ENCODE peak calls at places on chromosomes 7 and 10, in four cellular contexts. N is HepG2, H is SK-N-SH, T is GM12878. Z is an unnamed sample.

GRCh38 chr7:129553861-129554530 is 51.7 kb downstream of the SMKR1 start:
- DNase-seq in N (no peak), H (no peak), T (no peak), Z (no peak)

GRCh38 chr7:21358640-21359039 is 69.2 kb upstream of the SP4 start:
- DNase-seq in N (no peak), H (no peak), T (no peak), Z (no peak)

GRCh38 chr10:19676063-19676462 is 140.2 kb upstream of the PLXDC2 start:
- DNase-seq in N (no peak), H (no peak), T (no peak), Z (no peak)

GRCh38 chr10:86439544-86439943 is 72.9 kb upstream of the GRID1 start:
- DNase-seq in N (peak; percentile 66), H (no peak), T (no peak), Z (no peak)

GRCh38 chr7:157615101-157615817 is 278.5 kb downstream of the DNAJB6 start:
- DNase-seq in N (no peak), H (no peak), T (no peak), Z (no peak)

GRCh38 chr10:26524161-26524831 is 86.2 kb downstream of the APBB1IP start:
- DNase-seq in N (no peak), H (no peak), T (no peak), Z (no peak)

GRCh38 chr10:69224862-69225657 is 4.9 kb downstream of the HKDC1 start:
- DNase-seq in N (no peak), H (peak; percentile 30), T (no peak), Z (no peak)

GRCh38 chr10:7532723-7533498 is 122.1 kb upstream of the SFMBT2 start:
- DNase-seq in N (peak; percentile 81), H (no peak), T (no peak), Z (no peak)

GRCh38 chr10:73871915-73872710 is 2.2 kb downstream of the CAMK2G start:
- DNase-seq in N (no peak), H (peak; percentile 59), T (no peak), Z (no peak)

GRCh38 chr10:59905735-59906416 is 480 bp downstream of the CCDC6 start:
- DNase-seq in N (no peak), H (peak; percentile 49), T (no peak), Z (no peak)

DNA sequence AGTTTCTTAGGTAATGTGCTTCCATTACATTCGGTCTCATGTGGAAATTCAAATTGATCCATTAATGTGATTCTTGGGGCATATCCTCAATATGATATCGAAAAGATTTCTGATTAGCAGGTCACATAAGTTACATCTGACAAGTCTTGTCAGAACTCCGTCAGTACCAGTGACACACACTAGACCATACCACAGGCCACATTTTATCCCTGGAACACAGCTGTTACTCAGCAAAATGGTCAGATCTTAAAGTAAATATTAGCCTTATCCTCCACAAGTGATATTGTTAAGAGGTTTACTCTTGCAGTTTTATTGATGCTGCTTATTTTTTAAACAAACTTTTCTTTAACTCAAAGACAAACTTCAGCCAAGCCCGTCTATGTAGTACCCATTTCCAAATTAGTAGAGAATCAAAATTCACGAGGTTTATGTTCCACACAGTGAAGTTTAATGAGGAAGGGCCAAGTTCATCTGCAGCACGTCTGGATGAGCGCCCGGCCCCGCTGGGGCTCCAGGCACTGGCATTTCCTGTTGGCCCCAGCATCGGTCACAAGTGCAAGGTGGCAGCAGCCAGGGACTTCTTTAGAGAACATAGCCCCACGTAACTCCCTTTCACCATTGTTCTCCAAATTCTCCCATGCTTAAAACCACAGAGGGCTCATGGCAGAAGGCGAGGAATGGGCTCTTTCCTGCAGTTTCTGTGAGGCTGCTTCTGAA is 132.2 kb downstream of the VIPR2 start:
- DNase-seq in N (no peak), H (no peak), T (no peak), Z (no peak)
- TF ChIP-seq TCF12 in N (no peak), H (no peak), T (no peak), Z (no peak)

DNA sequence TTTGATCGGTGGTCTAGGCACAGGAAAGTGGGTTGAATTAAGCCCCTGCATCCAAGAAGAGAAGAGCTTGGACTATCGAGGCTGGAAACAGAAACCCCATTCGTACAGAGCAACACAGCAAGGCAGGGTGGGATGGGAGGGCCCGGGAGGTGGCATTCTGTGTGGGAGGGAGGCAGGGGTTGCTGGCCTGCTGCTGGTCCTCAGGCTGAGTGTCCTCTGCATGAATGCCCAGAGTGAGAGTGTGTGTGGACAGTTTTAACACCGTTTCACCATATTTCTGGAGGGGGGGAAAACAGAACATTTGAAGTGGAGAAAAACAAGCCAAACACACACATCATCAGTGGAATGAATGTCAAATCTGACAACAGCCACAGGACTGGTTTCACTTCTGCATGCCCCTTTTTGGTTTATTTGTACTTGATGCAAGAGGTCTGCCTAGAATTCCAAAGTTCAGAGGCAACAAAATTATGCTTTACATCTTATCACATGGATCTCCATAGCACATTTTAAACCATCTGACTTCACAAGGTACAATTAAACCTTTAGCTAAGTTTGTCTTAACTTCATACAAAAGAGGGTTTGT is 11.1 kb upstream of the ENO4 start:
- DNase-seq in N (peak; percentile 35), H (no peak), T (no peak), Z (no peak)
- H3K4me1 ChIP-seq in N (peaks cover 22% of the 10 kb centered on the region), H (no peaks in the 10 kb centered on the region), T (peaks cover 2% of the 10 kb centered on the region), Z (peaks cover 29% of the 10 kb centered on the region)

GRCh38 chr7:98116656-98117461 is 10.2 kb downstream of the LMTK2 start:
- DNase-seq in N (peak; percentile 61), H (no peak), T (no peak), Z (no peak)
- TF ChIP-seq TCF12 in N (no peak), H (no peak), T (no peak), Z (no peak)

GRCh38 chr10:5343979-5344378 is 20.8 kb upstream of the UCN3 start:
- DNase-seq in N (no peak), H (no peak), T (no peak), Z (no peak)
- H3K4me1 ChIP-seq in N (no peaks in the 10 kb centered on the region), H (no peaks in the 10 kb centered on the region), T (no peaks in the 10 kb centered on the region), Z (no peaks in the 10 kb centered on the region)

GRCh38 chr10:42929993-42930392 is 146.9 kb upstream of the RET start:
- DNase-seq in N (no peak), H (no peak), T (no peak), Z (no peak)
- TF ChIP-seq TCF12 in N (no peak), H (no peak), T (no peak), Z (no peak)

GRCh38 chr10:72333111-72334012 is 21.4 kb downstream of the DNAJB12 start:
- DNase-seq in N (no peak), H (no peak), T (no peak), Z (no peak)
- H3K4me1 ChIP-seq in N (peaks cover 85% of the 10 kb centered on the region), H (peaks cover 15% of the 10 kb centered on the region), T (peaks cover 78% of the 10 kb centered on the region), Z (no peaks in the 10 kb centered on the region)

DNA sequence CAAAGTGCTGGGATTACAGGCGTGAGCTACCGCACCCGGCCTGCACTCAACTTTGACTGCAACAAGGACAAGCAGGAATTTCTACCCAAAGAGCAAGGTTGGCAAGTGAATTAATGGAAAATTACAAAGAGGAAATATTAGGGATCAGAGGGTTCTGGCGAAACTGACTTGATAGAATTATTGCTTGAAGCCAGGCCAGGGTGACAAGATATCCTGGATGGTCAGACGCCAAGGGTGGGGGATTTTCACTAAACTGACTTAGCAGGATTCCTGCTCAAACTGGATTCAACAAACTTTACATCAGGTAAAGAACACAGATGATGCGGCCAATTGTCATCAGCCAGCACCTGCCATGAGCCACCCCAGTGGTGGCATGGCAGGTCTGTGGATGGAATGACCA is 603.6 kb upstream of the MGMT start:
- DNase-seq in N (no peak), H (no peak), T (no peak), Z (no peak)
- TF ChIP-seq TCF12 in N (no peak), H (no peak), T (no peak), Z (no peak)